ENCODE peak calls at places on chromosomes 11 and 22, in four cellular contexts. X is GM23338, L is OCI-LY7, S is SK-N-SH. T is an unnamed sample.

GRCh38 chr11:36141595-36141994 is 147.6 kb downstream of the COMMD9 start:
- DNase-seq in S (no peak), L (no peak), X (peak), T (no peak)

GRCh38 chr11:86803641-86804040 is 3.3 kb downstream of the PRSS23 start:
- DNase-seq in L (no peak), X (no peak), S (no peak), T (no peak)

GRCh38 chr11:13963949-13964770 is 1.6 kb downstream of the SPON1 start:
- DNase-seq in S (peak), X (peak), L (no peak), T (peak)

GRCh38 chr11:1336836-1337646 is 27.6 kb upstream of the TOLLIP start:
- DNase-seq in S (peak), X (peak), L (peak), T (peak)

GRCh38 chr11:382081-382643 is 11.8 kb upstream of the PKP3 start:
- DNase-seq in S (no peak), L (no peak), X (no peak), T (no peak)

GRCh38 chr11:57071829-57072228 is 83.1 kb downstream of the OR5AK2 start:
- DNase-seq in X (no peak), S (no peak), L (no peak), T (no peak)

GRCh38 chr22:39635719-39636118 is 65.2 kb downstream of the CACNA1I start:
- DNase-seq in S (no peak), L (no peak), X (no peak), T (no peak)

GRCh38 chr11:77710358-77710757 is 72.8 kb upstream of the CLNS1A start:
- DNase-seq in X (no peak), L (no peak), S (no peak), T (no peak)

GRCh38 chr11:78179459-78180071 is 8.9 kb downstream of the KCTD21 start:
- DNase-seq in L (no peak), S (no peak), X (no peak), T (peak)

GRCh38 chr22:17540481-17540880 is 22.8 kb upstream of the SLC25A18 start:
- DNase-seq in L (no peak), S (no peak), X (peak), T (no peak)

GRCh38 chr11:70297341-70297740 is 26.9 kb downstream of the PPFIA1 start:
- DNase-seq in S (no peak), X (no peak), L (no peak), T (no peak)

GRCh38 chr11:124793466-124794278 is 6.5 kb downstream of the MSANTD2 start:
- DNase-seq in L (peak), S (peak), X (peak), T (peak)

GRCh38 chr11:77102246-77103210 is at the start of gene OMP:
- DNase-seq in S (no peak), L (no peak), X (no peak), T (no peak)

GRCh38 chr11:114163231-114163631 is 103.7 kb downstream of the ZBTB16 start:
- DNase-seq in S (no peak), L (no peak), X (no peak), T (peak)

GRCh38 chr11:35994421-35994820 is 50.6 kb downstream of the LDLRAD3 start:
- DNase-seq in L (no peak), S (no peak), X (no peak), T (no peak)

GRCh38 chr22:49090061-49090852 is 737.4 kb downstream of the BRD1 start:
- DNase-seq in S (no peak), X (no peak), L (no peak), T (no peak)

GRCh38 chr22:39123811-39124668 is 27.0 kb downstream of the APOBEC3H start:
- DNase-seq in X (peak), L (no peak), S (peak), T (peak)

GRCh38 chr11:65791719-65792213 is 4.9 kb downstream of the OVOL1 start:
- DNase-seq in X (no peak), L (peak), S (peak), T (no peak)

GRCh38 chr11:125253795-125254525 is 89.4 kb downstream of the PKNOX2 start:
- DNase-seq in S (no peak), L (no peak), X (no peak), T (no peak)

GRCh38 chr11:1081601-1082311 is 7.1 kb downstream of the MUC2 start:
- DNase-seq in S (no peak), X (no peak), L (no peak), T (no peak)

GRCh38 chr22:36860821-36861659 is at the start of gene NCF4:
- DNase-seq in X (no peak), S (no peak), L (peak), T (no peak)

GRCh38 chr22:49728566-49729271 is 99.0 kb downstream of the BRD1 start:
- DNase-seq in L (no peak), S (peak), X (no peak), T (no peak)

GRCh38 chr22:32202539-32203180 is 2.2 kb downstream of the RFPL2 start:
- DNase-seq in L (peak), X (peak), S (peak), T (peak)

GRCh38 chr11:126809514-126810289 is 190.9 kb downstream of the KIRREL3 start:
- DNase-seq in S (no peak), L (no peak), X (no peak), T (no peak)

GRCh38 chr22:40792451-40792850 is 26.7 kb downstream of the SLC25A17 start:
- DNase-seq in L (no peak), S (no peak), X (no peak), T (no peak)

GRCh38 chr11:105861225-105861624 is 160.8 kb downstream of the MSANTD4 start:
- DNase-seq in X (peak), L (no peak), S (no peak), T (peak)

GRCh38 chr22:49269371-49269770 is 558.3 kb downstream of the BRD1 start:
- DNase-seq in X (peak), L (no peak), S (no peak), T (no peak)

GRCh38 chr11:131874070-131874469 is 503.7 kb downstream of the NTM start:
- DNase-seq in S (no peak), X (no peak), L (no peak), T (no peak)

GRCh38 chr11:2150206-2150847 is 10.7 kb downstream of the INS start:
- DNase-seq in X (peak), S (peak), L (peak), T (peak)

GRCh38 chr22:50072714-50073538 is 12.3 kb downstream of the MLC1 start:
- DNase-seq in X (no peak), L (no peak), S (peak), T (no peak)

GRCh38 chr11:75949023-75949672 is 134.1 kb downstream of the UVRAG start:
- DNase-seq in X (no peak), S (peak), L (no peak), T (no peak)

GRCh38 chr11:100964400-100964799 is 165.2 kb downstream of the PGR start:
- DNase-seq in S (no peak), X (no peak), L (no peak), T (no peak)

GRCh38 chr11:58787903-58788302 is 56.2 kb upstream of the GLYAT start:
- DNase-seq in X (no peak), S (no peak), L (no peak), T (no peak)

GRCh38 chr22:47281126-47282106 is 519.0 kb downstream of the TBC1D22A start:
- DNase-seq in X (no peak), L (no peak), S (no peak), T (no peak)

GRCh38 chr22:21947040-21948014 is 5.3 kb downstream of the PPM1F start:
- DNase-seq in S (peak), L (no peak), X (peak), T (peak)

GRCh38 chr11:73866095-73866579 is 10.5 kb downstream of the COA4 start:
- DNase-seq in X (no peak), S (peak), L (no peak), T (no peak)

GRCh38 chr11:119369035-119369925 is 12.2 kb downstream of the USP2 start:
- DNase-seq in X (no peak), S (peak), L (peak), T (peak)
- H3K4me2 ChIP-seq in X (no peak), S (no peak), L (peak), T (peak)

GRCh38 chr11:6599449-6599848 is 4.0 kb downstream of the RRP8 start:
- DNase-seq in L (no peak), S (no peak), X (no peak), T (no peak)
- H3K27ac ChIP-seq in L (no peak), S (no peak), X (no peak), T (peak)

GRCh38 chr11:71456294-71456693 is 3.3 kb downstream of the NADSYN1 start:
- DNase-seq in S (no peak), X (no peak), L (no peak), T (no peak)
- TF ChIP-seq EZH2phosphoT487 in S (no peak), X (no peak), L (no peak), T (no peak)

DNA sequence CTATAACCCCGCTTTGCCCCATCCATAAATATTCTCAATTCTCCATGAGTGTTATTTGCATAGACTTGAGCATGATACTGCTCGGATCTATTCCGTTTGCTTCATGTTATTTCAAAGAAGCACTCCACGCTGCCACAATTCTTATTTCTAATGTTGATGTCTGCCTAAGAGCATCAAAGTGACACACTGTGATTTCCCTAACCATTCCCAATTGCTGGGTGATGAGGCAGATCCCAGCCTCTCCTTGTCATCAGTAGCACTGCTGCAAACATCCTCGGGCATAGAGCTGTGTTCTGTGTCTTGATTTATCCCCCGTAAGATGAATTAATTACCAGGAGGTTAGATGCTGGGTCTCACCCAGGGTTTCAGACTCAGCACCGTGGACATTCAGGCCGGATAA is 178.3 kb upstream of the SEZ6L start:
- DNase-seq in L (no peak), S (no peak), X (no peak), T (no peak)
- H3K4me2 ChIP-seq in L (no peak), S (no peak), X (no peak), T (no peak)

T was measured in hepatocyte.